ENCODE peak calls at places on chromosomes 12 and 14, in seven cellular contexts. One of them, this sample, is unnamed. For H3K4me1, the result is how much of the 10 kb centered on the place peaks cover.

GRCh38 chr12:109656681-109657262 is 56.9 kb upstream of the FAM222A start:
- DNase-seq in aorta: no peak
- DNase-seq in psoas muscle: no peak
- DNase-seq in Peyer's patch: no peak
- DNase-seq in tibial artery: no peak
- DNase-seq in right cardiac atrium: no peak
- DNase-seq in neuronal stem cell: no peak
- DNase-seq in this sample: no peak

GRCh38 chr14:21940887-21941855 is 267.6 kb upstream of the OR4E1 start:
- DNase-seq in right cardiac atrium: no peak
- DNase-seq in tibial artery: no peak
- DNase-seq in Peyer's patch: no peak
- DNase-seq in aorta: no peak
- DNase-seq in neuronal stem cell: peak
- DNase-seq in psoas muscle: no peak
- DNase-seq in this sample: peak

GRCh38 chr14:31927348-31927826 is 149.7 kb upstream of the ARHGAP5 start:
- DNase-seq in right cardiac atrium: peak
- DNase-seq in psoas muscle: no peak
- DNase-seq in aorta: no peak
- DNase-seq in neuronal stem cell: no peak
- DNase-seq in Peyer's patch: no peak
- DNase-seq in tibial artery: no peak
- DNase-seq in this sample: no peak

GRCh38 chr14:54194501-54194900 is 202.3 kb upstream of the CDKN3 start:
- DNase-seq in Peyer's patch: no peak
- DNase-seq in tibial artery: no peak
- DNase-seq in right cardiac atrium: no peak
- DNase-seq in psoas muscle: no peak
- DNase-seq in neuronal stem cell: no peak
- DNase-seq in aorta: no peak
- DNase-seq in this sample: no peak

GRCh38 chr12:50926415-50926814 is 25.9 kb upstream of the HIGD1C start:
- DNase-seq in psoas muscle: no peak
- DNase-seq in neuronal stem cell: no peak
- DNase-seq in Peyer's patch: no peak
- DNase-seq in tibial artery: no peak
- DNase-seq in right cardiac atrium: no peak
- DNase-seq in aorta: no peak
- DNase-seq in this sample: no peak

GRCh38 chr14:20602583-20602982 is 11.4 kb upstream of the RNASE12 start:
- DNase-seq in psoas muscle: no peak
- DNase-seq in neuronal stem cell: no peak
- DNase-seq in aorta: no peak
- DNase-seq in Peyer's patch: no peak
- DNase-seq in right cardiac atrium: no peak
- DNase-seq in tibial artery: no peak
- DNase-seq in this sample: no peak

GRCh38 chr14:64715628-64716412 is 11.6 kb downstream of the PLEKHG3 start:
- DNase-seq in neuronal stem cell: no peak
- DNase-seq in aorta: peak
- DNase-seq in right cardiac atrium: peak
- DNase-seq in tibial artery: peak
- DNase-seq in psoas muscle: no peak
- DNase-seq in Peyer's patch: peak
- DNase-seq in this sample: no peak

GRCh38 chr12:1583421-1584078 is 10.8 kb downstream of the FBXL14 start:
- DNase-seq in psoas muscle: peak
- DNase-seq in aorta: peak
- DNase-seq in right cardiac atrium: no peak
- DNase-seq in Peyer's patch: no peak
- DNase-seq in neuronal stem cell: peak
- DNase-seq in tibial artery: no peak
- DNase-seq in this sample: peak

GRCh38 chr12:130100634-130101033 is 61.6 kb upstream of the FZD10 start:
- DNase-seq in right cardiac atrium: no peak
- DNase-seq in aorta: no peak
- DNase-seq in tibial artery: no peak
- DNase-seq in neuronal stem cell: no peak
- DNase-seq in psoas muscle: no peak
- DNase-seq in Peyer's patch: no peak
- DNase-seq in this sample: no peak

GRCh38 chr12:130576286-130576933 is 139.7 kb downstream of the RIMBP2 start:
- DNase-seq in aorta: no peak
- DNase-seq in neuronal stem cell: no peak
- DNase-seq in right cardiac atrium: no peak
- DNase-seq in Peyer's patch: no peak
- DNase-seq in tibial artery: no peak
- DNase-seq in psoas muscle: no peak
- DNase-seq in this sample: no peak

GRCh38 chr12:13749380-13749779 is 232.0 kb downstream of the GRIN2B start:
- DNase-seq in right cardiac atrium: no peak
- DNase-seq in aorta: no peak
- DNase-seq in tibial artery: no peak
- DNase-seq in psoas muscle: no peak
- DNase-seq in Peyer's patch: no peak
- DNase-seq in neuronal stem cell: no peak
- DNase-seq in this sample: no peak

GRCh38 chr12:115456946-115457689 is 773.1 kb upstream of the TBX3 start:
- DNase-seq in neuronal stem cell: no peak
- DNase-seq in tibial artery: no peak
- DNase-seq in psoas muscle: no peak
- DNase-seq in aorta: no peak
- DNase-seq in Peyer's patch: no peak
- DNase-seq in right cardiac atrium: no peak
- DNase-seq in this sample: no peak

GRCh38 chr12:130044991-130045621 is 117.2 kb upstream of the FZD10 start:
- DNase-seq in aorta: no peak
- DNase-seq in Peyer's patch: no peak
- DNase-seq in tibial artery: no peak
- DNase-seq in right cardiac atrium: no peak
- DNase-seq in psoas muscle: no peak
- DNase-seq in neuronal stem cell: peak
- DNase-seq in this sample: no peak

GRCh38 chr12:114691196-114691595 is 7.2 kb upstream of the TBX3 start:
- DNase-seq in tibial artery: no peak
- DNase-seq in right cardiac atrium: no peak
- DNase-seq in psoas muscle: no peak
- DNase-seq in neuronal stem cell: no peak
- DNase-seq in aorta: no peak
- DNase-seq in Peyer's patch: no peak
- DNase-seq in this sample: no peak

GRCh38 chr12:92553389-92553788 is 149.4 kb upstream of the PLEKHG7 start:
- DNase-seq in psoas muscle: no peak
- DNase-seq in aorta: peak
- DNase-seq in tibial artery: peak
- DNase-seq in neuronal stem cell: no peak
- DNase-seq in right cardiac atrium: peak
- DNase-seq in Peyer's patch: no peak
- DNase-seq in this sample: no peak

GRCh38 chr12:50932787-50933280 is 19.5 kb upstream of the HIGD1C start:
- DNase-seq in right cardiac atrium: no peak
- DNase-seq in aorta: no peak
- DNase-seq in psoas muscle: no peak
- DNase-seq in tibial artery: no peak
- DNase-seq in neuronal stem cell: no peak
- DNase-seq in Peyer's patch: no peak
- DNase-seq in this sample: no peak

GRCh38 chr12:113298861-113299545 is 35.9 kb downstream of the SLC8B1 start:
- DNase-seq in neuronal stem cell: no peak
- DNase-seq in Peyer's patch: no peak
- DNase-seq in psoas muscle: peak
- DNase-seq in right cardiac atrium: peak
- DNase-seq in aorta: peak
- DNase-seq in tibial artery: peak
- DNase-seq in this sample: no peak

GRCh38 chr12:62291888-62292760 is 31.9 kb downstream of the USP15 start:
- DNase-seq in tibial artery: no peak
- DNase-seq in aorta: peak
- DNase-seq in neuronal stem cell: no peak
- DNase-seq in Peyer's patch: no peak
- DNase-seq in psoas muscle: no peak
- DNase-seq in right cardiac atrium: no peak
- DNase-seq in this sample: no peak

GRCh38 chr12:132326646-132327045 is 2.7 kb downstream of the GALNT9 start:
- DNase-seq in right cardiac atrium: no peak
- DNase-seq in psoas muscle: no peak
- DNase-seq in tibial artery: no peak
- DNase-seq in neuronal stem cell: no peak
- DNase-seq in Peyer's patch: no peak
- DNase-seq in aorta: no peak
- DNase-seq in this sample: no peak

GRCh38 chr12:103915306-103915705 is 14.9 kb upstream of the HSP90B1 start:
- DNase-seq in Peyer's patch: no peak
- DNase-seq in neuronal stem cell: no peak
- DNase-seq in aorta: no peak
- DNase-seq in tibial artery: no peak
- DNase-seq in psoas muscle: no peak
- DNase-seq in right cardiac atrium: no peak
- DNase-seq in this sample: no peak

GRCh38 chr12:131076277-131076676 is 122.6 kb downstream of the ADGRD1 start:
- DNase-seq in Peyer's patch: no peak
- DNase-seq in tibial artery: peak
- DNase-seq in neuronal stem cell: no peak
- DNase-seq in aorta: no peak
- DNase-seq in right cardiac atrium: no peak
- DNase-seq in psoas muscle: no peak
- DNase-seq in this sample: no peak

DNA sequence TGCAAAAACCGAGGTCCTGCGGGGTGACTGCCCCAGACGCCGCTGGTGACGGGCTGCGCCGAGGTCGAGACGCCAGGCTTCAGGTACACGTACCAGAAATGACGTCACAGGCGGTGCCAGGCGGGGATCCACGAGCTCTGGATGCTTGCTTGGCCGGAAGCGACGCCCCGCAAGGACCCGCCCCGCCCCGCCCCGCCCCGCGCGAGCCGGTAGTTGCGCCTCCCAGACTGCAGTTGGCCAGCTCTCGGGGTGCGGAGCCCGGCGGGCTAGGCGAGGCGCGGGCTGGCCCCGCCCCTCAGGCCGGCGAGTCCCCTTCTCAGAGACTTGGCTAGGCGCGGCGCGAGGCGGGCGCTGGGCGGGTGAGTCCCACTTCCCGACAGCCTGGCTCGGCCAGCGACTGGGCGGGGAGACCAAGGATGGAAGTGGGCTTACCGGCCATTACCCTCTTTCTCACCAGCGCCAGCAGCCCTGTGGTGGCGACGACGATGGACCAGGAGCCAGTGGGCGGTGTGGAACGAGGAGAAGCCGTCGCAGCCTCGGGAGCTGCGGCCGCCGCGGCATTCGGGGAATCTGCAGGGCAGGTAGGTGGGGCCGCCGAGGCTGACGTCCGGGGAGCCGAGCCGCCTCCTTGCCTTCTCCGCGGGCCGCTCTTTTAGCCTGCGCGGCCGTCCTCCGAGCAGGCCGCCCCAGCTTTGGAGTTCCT is at the start of gene FAM177A1:
- DNase-seq in neuronal stem cell: peak
- DNase-seq in Peyer's patch: peak
- DNase-seq in aorta: peak
- DNase-seq in psoas muscle: peak
- DNase-seq in right cardiac atrium: peak
- DNase-seq in tibial artery: peak
- DNase-seq in this sample: peak
- H3K4me1 ChIP-seq in neuronal stem cell: under half
- H3K4me1 ChIP-seq in Peyer's patch: under half
- H3K4me1 ChIP-seq in aorta: under half
- H3K4me1 ChIP-seq in psoas muscle: under half
- H3K4me1 ChIP-seq in right cardiac atrium: under half
- H3K4me1 ChIP-seq in tibial artery: under half
- H3K4me1 ChIP-seq in this sample: under half

GRCh38 chr12:15225136-15225535 is 3.9 kb upstream of the RERG start:
- DNase-seq in psoas muscle: no peak
- DNase-seq in aorta: no peak
- DNase-seq in tibial artery: no peak
- DNase-seq in Peyer's patch: no peak
- DNase-seq in right cardiac atrium: no peak
- DNase-seq in neuronal stem cell: no peak
- DNase-seq in this sample: no peak

GRCh38 chr12:15220961-15221885 is at the start of gene RERG:
- DNase-seq in tibial artery: peak
- DNase-seq in right cardiac atrium: peak
- DNase-seq in psoas muscle: peak
- DNase-seq in aorta: peak
- DNase-seq in neuronal stem cell: peak
- DNase-seq in Peyer's patch: peak
- DNase-seq in this sample: peak

GRCh38 chr12:15216036-15216889 is 5.0 kb downstream of the RERG start:
- DNase-seq in tibial artery: no peak
- DNase-seq in psoas muscle: no peak
- DNase-seq in aorta: no peak
- DNase-seq in right cardiac atrium: no peak
- DNase-seq in Peyer's patch: no peak
- DNase-seq in neuronal stem cell: no peak
- DNase-seq in this sample: no peak

GRCh38 chr12:15214851-15215601 is 6.2 kb downstream of the RERG start:
- DNase-seq in neuronal stem cell: no peak
- DNase-seq in psoas muscle: no peak
- DNase-seq in Peyer's patch: no peak
- DNase-seq in aorta: no peak
- DNase-seq in tibial artery: no peak
- DNase-seq in right cardiac atrium: no peak
- DNase-seq in this sample: no peak

GRCh38 chr12:15220451-15220850 is 766 bp downstream of the RERG start:
- DNase-seq in right cardiac atrium: no peak
- DNase-seq in tibial artery: peak
- DNase-seq in neuronal stem cell: no peak
- DNase-seq in psoas muscle: no peak
- DNase-seq in Peyer's patch: no peak
- DNase-seq in aorta: no peak
- DNase-seq in this sample: no peak
- H3K4me3 ChIP-seq in right cardiac atrium: peak
- H3K4me3 ChIP-seq in tibial artery: peak
- H3K4me3 ChIP-seq in neuronal stem cell: no peak
- H3K4me3 ChIP-seq in psoas muscle: peak
- H3K4me3 ChIP-seq in Peyer's patch: peak
- H3K4me3 ChIP-seq in aorta: peak
- H3K4me3 ChIP-seq in this sample: no peak

DNA sequence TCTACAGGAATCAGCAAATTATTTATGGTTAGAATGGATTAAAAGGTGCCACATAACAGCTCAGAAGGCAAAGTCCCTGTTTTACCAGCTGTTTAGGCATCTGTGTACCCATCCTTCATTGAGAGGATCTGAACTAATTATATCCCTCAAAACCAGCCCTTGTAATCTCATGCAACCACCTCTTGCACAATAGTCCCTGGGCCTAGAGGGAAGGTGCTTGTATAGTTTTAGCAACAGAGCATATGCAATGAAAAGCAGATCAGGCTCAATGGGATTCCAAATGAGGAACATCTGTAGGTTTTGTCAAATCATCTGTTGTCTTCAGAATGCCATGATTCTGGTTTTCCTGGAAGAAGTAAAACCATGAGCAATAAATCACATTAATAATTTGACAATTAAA is 26.0 kb upstream of the GLIPR1L2 start:
- DNase-seq in Peyer's patch: no peak
- DNase-seq in neuronal stem cell: no peak
- DNase-seq in tibial artery: no peak
- DNase-seq in psoas muscle: no peak
- DNase-seq in right cardiac atrium: no peak
- DNase-seq in aorta: no peak
- DNase-seq in this sample: no peak
- H3K4me1 ChIP-seq in Peyer's patch: under half
- H3K4me1 ChIP-seq in neuronal stem cell: under half
- H3K4me1 ChIP-seq in tibial artery: under half
- H3K4me1 ChIP-seq in psoas muscle: under half
- H3K4me1 ChIP-seq in right cardiac atrium: under half
- H3K4me1 ChIP-seq in aorta: under half
- H3K4me1 ChIP-seq in this sample: under half

GRCh38 chr12:54587315-54587821 is 1.1 kb downstream of the PPP1R1A start:
- DNase-seq in right cardiac atrium: peak
- DNase-seq in psoas muscle: peak
- DNase-seq in aorta: peak
- DNase-seq in tibial artery: peak
- DNase-seq in neuronal stem cell: no peak
- DNase-seq in Peyer's patch: no peak
- DNase-seq in this sample: no peak
- H3K4me3 ChIP-seq in right cardiac atrium: peak
- H3K4me3 ChIP-seq in psoas muscle: peak
- H3K4me3 ChIP-seq in aorta: no peak
- H3K4me3 ChIP-seq in tibial artery: peak
- H3K4me3 ChIP-seq in neuronal stem cell: no peak
- H3K4me3 ChIP-seq in Peyer's patch: no peak
- H3K4me3 ChIP-seq in this sample: no peak